ENCODE peak calls at places on chromosomes 4 and X, in seven cellular contexts. One of them, this sample, is unnamed.
A peak's percentile ranks its signal among the peaks of the same experiment; 100 is the strongest.

GRCh38 chrX:73977542-73978169 is 326.3 kb upstream of the ZCCHC13 start:
- DNase-seq in GM03348: no peak
- DNase-seq in fibroblast of pulmonary artery: no peak
- DNase-seq in NCI-H2029 treated with DMSO at 0.1 percent for 48 hours: no peak
- DNase-seq in activated naive CD4-positive, alpha-beta T cell: no peak
- DNase-seq in cardiac septum: no peak
- DNase-seq in thyroid gland: no peak
- DNase-seq in this sample: no peak

GRCh38 chr4:67333663-67334062 is 211.6 kb downstream of the CENPC start:
- DNase-seq in GM03348: no peak
- DNase-seq in fibroblast of pulmonary artery: no peak
- DNase-seq in NCI-H2029 treated with DMSO at 0.1 percent for 48 hours: no peak
- DNase-seq in activated naive CD4-positive, alpha-beta T cell: no peak
- DNase-seq in cardiac septum: no peak
- DNase-seq in thyroid gland: no peak
- DNase-seq in this sample: no peak

GRCh38 chr4:93710101-93710846 is 118.3 kb upstream of the ATOH1 start:
- DNase-seq in GM03348: no peak
- DNase-seq in fibroblast of pulmonary artery: no peak
- DNase-seq in NCI-H2029 treated with DMSO at 0.1 percent for 48 hours: peak; percentile 83
- DNase-seq in activated naive CD4-positive, alpha-beta T cell: no peak
- DNase-seq in cardiac septum: no peak
- DNase-seq in thyroid gland: peak; percentile 46
- DNase-seq in this sample: no peak

GRCh38 chr4:64584981-64585557 is 175.8 kb upstream of the TECRL start:
- DNase-seq in GM03348: peak; percentile 33
- DNase-seq in fibroblast of pulmonary artery: peak; percentile 60
- DNase-seq in NCI-H2029 treated with DMSO at 0.1 percent for 48 hours: peak; percentile 6
- DNase-seq in activated naive CD4-positive, alpha-beta T cell: no peak
- DNase-seq in cardiac septum: no peak
- DNase-seq in thyroid gland: peak; percentile 8
- DNase-seq in this sample: peak; percentile 32

GRCh38 chr4:157521916-157522315 is 301.4 kb downstream of the GRIA2 start:
- DNase-seq in GM03348: no peak
- DNase-seq in fibroblast of pulmonary artery: peak; percentile 14
- DNase-seq in NCI-H2029 treated with DMSO at 0.1 percent for 48 hours: no peak
- DNase-seq in activated naive CD4-positive, alpha-beta T cell: no peak
- DNase-seq in cardiac septum: no peak
- DNase-seq in thyroid gland: no peak
- DNase-seq in this sample: no peak

GRCh38 chrX:134023851-134024281 is 38.5 kb upstream of the GPC3 start:
- DNase-seq in GM03348: no peak
- DNase-seq in fibroblast of pulmonary artery: peak; percentile 22
- DNase-seq in NCI-H2029 treated with DMSO at 0.1 percent for 48 hours: no peak
- DNase-seq in activated naive CD4-positive, alpha-beta T cell: no peak
- DNase-seq in cardiac septum: no peak
- DNase-seq in thyroid gland: no peak
- DNase-seq in this sample: peak; percentile 7

GRCh38 chr4:23884731-23885130 is 5.1 kb downstream of the PPARGC1A start:
- DNase-seq in GM03348: no peak
- DNase-seq in fibroblast of pulmonary artery: no peak
- DNase-seq in NCI-H2029 treated with DMSO at 0.1 percent for 48 hours: no peak
- DNase-seq in activated naive CD4-positive, alpha-beta T cell: no peak
- DNase-seq in cardiac septum: no peak
- DNase-seq in thyroid gland: no peak
- DNase-seq in this sample: peak; percentile 5

GRCh38 chr4:184471872-184472539 is 2.3 kb downstream of the IRF2 start:
- DNase-seq in GM03348: peak; percentile 43
- DNase-seq in fibroblast of pulmonary artery: peak; percentile 20
- DNase-seq in NCI-H2029 treated with DMSO at 0.1 percent for 48 hours: no peak
- DNase-seq in activated naive CD4-positive, alpha-beta T cell: no peak
- DNase-seq in cardiac septum: no peak
- DNase-seq in thyroid gland: no peak
- DNase-seq in this sample: peak; percentile 32

GRCh38 chr4:169530048-169530447 is 82.3 kb downstream of the NEK1 start:
- DNase-seq in GM03348: no peak
- DNase-seq in fibroblast of pulmonary artery: no peak
- DNase-seq in NCI-H2029 treated with DMSO at 0.1 percent for 48 hours: no peak
- DNase-seq in activated naive CD4-positive, alpha-beta T cell: no peak
- DNase-seq in cardiac septum: no peak
- DNase-seq in thyroid gland: no peak
- DNase-seq in this sample: no peak

GRCh38 chr4:177369372-177369771 is 59.7 kb downstream of the NEIL3 start:
- DNase-seq in GM03348: peak; percentile 11
- DNase-seq in fibroblast of pulmonary artery: peak; percentile 59
- DNase-seq in NCI-H2029 treated with DMSO at 0.1 percent for 48 hours: no peak
- DNase-seq in activated naive CD4-positive, alpha-beta T cell: no peak
- DNase-seq in cardiac septum: no peak
- DNase-seq in thyroid gland: no peak
- DNase-seq in this sample: peak; percentile 70

GRCh38 chrX:9701790-9702189 is 63.9 kb downstream of the GPR143 start:
- DNase-seq in GM03348: no peak
- DNase-seq in fibroblast of pulmonary artery: no peak
- DNase-seq in NCI-H2029 treated with DMSO at 0.1 percent for 48 hours: no peak
- DNase-seq in activated naive CD4-positive, alpha-beta T cell: no peak
- DNase-seq in cardiac septum: no peak
- DNase-seq in thyroid gland: no peak
- DNase-seq in this sample: no peak

GRCh38 chrX:121598356-121598755 is 550.9 kb downstream of the GLUD2 start:
- DNase-seq in GM03348: no peak
- DNase-seq in fibroblast of pulmonary artery: no peak
- DNase-seq in NCI-H2029 treated with DMSO at 0.1 percent for 48 hours: no peak
- DNase-seq in activated naive CD4-positive, alpha-beta T cell: no peak
- DNase-seq in cardiac septum: no peak
- DNase-seq in thyroid gland: no peak
- DNase-seq in this sample: no peak

GRCh38 chr4:164177186-164177585 is 576.7 kb upstream of the SMIM31 start:
- DNase-seq in GM03348: no peak
- DNase-seq in fibroblast of pulmonary artery: no peak
- DNase-seq in NCI-H2029 treated with DMSO at 0.1 percent for 48 hours: no peak
- DNase-seq in activated naive CD4-positive, alpha-beta T cell: no peak
- DNase-seq in cardiac septum: no peak
- DNase-seq in thyroid gland: no peak
- DNase-seq in this sample: no peak

GRCh38 chr4:176837176-176837915 is 44.6 kb upstream of the VEGFC start:
- DNase-seq in GM03348: no peak
- DNase-seq in fibroblast of pulmonary artery: peak; percentile 14
- DNase-seq in NCI-H2029 treated with DMSO at 0.1 percent for 48 hours: no peak
- DNase-seq in activated naive CD4-positive, alpha-beta T cell: no peak
- DNase-seq in cardiac septum: no peak
- DNase-seq in thyroid gland: no peak
- DNase-seq in this sample: peak; percentile 53

GRCh38 chr4:55398966-55399365 is 3.2 kb downstream of the TMEM165 start:
- DNase-seq in GM03348: no peak
- DNase-seq in fibroblast of pulmonary artery: peak; percentile 24
- DNase-seq in NCI-H2029 treated with DMSO at 0.1 percent for 48 hours: no peak
- DNase-seq in activated naive CD4-positive, alpha-beta T cell: no peak
- DNase-seq in cardiac septum: no peak
- DNase-seq in thyroid gland: no peak
- DNase-seq in this sample: peak; percentile 42

GRCh38 chrX:12065251-12065650 is 73.0 kb upstream of the FRMPD4 start:
- DNase-seq in GM03348: peak; percentile 31
- DNase-seq in fibroblast of pulmonary artery: peak; percentile 55
- DNase-seq in NCI-H2029 treated with DMSO at 0.1 percent for 48 hours: no peak
- DNase-seq in activated naive CD4-positive, alpha-beta T cell: no peak
- DNase-seq in cardiac septum: no peak
- DNase-seq in thyroid gland: no peak
- DNase-seq in this sample: peak; percentile 32

GRCh38 chr4:85919488-85919887 is 440.4 kb downstream of the MAPK10 start:
- DNase-seq in GM03348: no peak
- DNase-seq in fibroblast of pulmonary artery: no peak
- DNase-seq in NCI-H2029 treated with DMSO at 0.1 percent for 48 hours: no peak
- DNase-seq in activated naive CD4-positive, alpha-beta T cell: no peak
- DNase-seq in cardiac septum: no peak
- DNase-seq in thyroid gland: no peak
- DNase-seq in this sample: no peak

GRCh38 chrX:29490606-29491005 is 724.8 kb upstream of the MAGEB2 start:
- DNase-seq in GM03348: no peak
- DNase-seq in fibroblast of pulmonary artery: no peak
- DNase-seq in NCI-H2029 treated with DMSO at 0.1 percent for 48 hours: no peak
- DNase-seq in activated naive CD4-positive, alpha-beta T cell: no peak
- DNase-seq in cardiac septum: no peak
- DNase-seq in thyroid gland: no peak
- DNase-seq in this sample: no peak

GRCh38 chr4:176539091-176539784 is 219.5 kb downstream of the SPCS3 start:
- DNase-seq in GM03348: no peak
- DNase-seq in fibroblast of pulmonary artery: no peak
- DNase-seq in NCI-H2029 treated with DMSO at 0.1 percent for 48 hours: no peak
- DNase-seq in activated naive CD4-positive, alpha-beta T cell: no peak
- DNase-seq in cardiac septum: no peak
- DNase-seq in thyroid gland: no peak
- DNase-seq in this sample: no peak

GRCh38 chr4:148062301-148062950 is 330.5 kb downstream of the ARHGAP10 start:
- DNase-seq in GM03348: no peak
- DNase-seq in fibroblast of pulmonary artery: no peak
- DNase-seq in NCI-H2029 treated with DMSO at 0.1 percent for 48 hours: no peak
- DNase-seq in activated naive CD4-positive, alpha-beta T cell: no peak
- DNase-seq in cardiac septum: no peak
- DNase-seq in thyroid gland: no peak
- DNase-seq in this sample: no peak

GRCh38 chr4:185752881-185753280 is 59.1 kb downstream of the SORBS2 start:
- DNase-seq in GM03348: no peak
- DNase-seq in fibroblast of pulmonary artery: no peak
- DNase-seq in NCI-H2029 treated with DMSO at 0.1 percent for 48 hours: no peak
- DNase-seq in activated naive CD4-positive, alpha-beta T cell: no peak
- DNase-seq in cardiac septum: no peak
- DNase-seq in thyroid gland: no peak
- DNase-seq in this sample: no peak

GRCh38 chr4:38406243-38406642 is 257.8 kb upstream of the KLF3 start:
- DNase-seq in GM03348: no peak
- DNase-seq in fibroblast of pulmonary artery: no peak
- DNase-seq in NCI-H2029 treated with DMSO at 0.1 percent for 48 hours: no peak
- DNase-seq in activated naive CD4-positive, alpha-beta T cell: no peak
- DNase-seq in cardiac septum: no peak
- DNase-seq in thyroid gland: no peak
- DNase-seq in this sample: no peak

GRCh38 chr4:146646601-146647000 is 7.9 kb downstream of the POU4F2 start:
- DNase-seq in GM03348: no peak
- DNase-seq in fibroblast of pulmonary artery: no peak
- DNase-seq in NCI-H2029 treated with DMSO at 0.1 percent for 48 hours: no peak
- DNase-seq in activated naive CD4-positive, alpha-beta T cell: no peak
- DNase-seq in cardiac septum: no peak
- DNase-seq in thyroid gland: no peak
- DNase-seq in this sample: no peak

This sample was measured in amniotic epithelial cell.